ENCODE peak calls at places on chromosomes 7 and 10, in four cellular contexts. J, D, W and C are unnamed samples.

GRCh38 chr10:30456262-30456661 is 22.3 kb downstream of the MAP3K8 start:
- DNase-seq in J (no peak), D (no peak), W (no peak), C (peak; percentile 65)

GRCh38 chr7:33982425-33982786 is 77.1 kb downstream of the BMPER start:
- DNase-seq in J (no peak), W (no peak), D (no peak), C (no peak)

GRCh38 chr10:17387861-17388503 is 66.4 kb downstream of the ST8SIA6 start:
- DNase-seq in D (peak; percentile 31), J (no peak), W (no peak), C (no peak)

GRCh38 chr10:42553064-42553407 is 85.3 kb downstream of the ZNF33B start:
- DNase-seq in D (no peak), J (no peak), W (peak; percentile 12), C (no peak)

GRCh38 chr7:2870471-2870941 is 26.4 kb upstream of the GNA12 start:
- DNase-seq in J (peak; percentile 57), W (no peak), D (no peak), C (no peak)

GRCh38 chr10:118166951-118167350 is 120.2 kb upstream of the RAB11FIP2 start:
- DNase-seq in D (no peak), W (no peak), J (no peak), C (no peak)

GRCh38 chr7:138166681-138167080 is 90.4 kb downstream of the AKR1D1 start:
- DNase-seq in J (no peak), D (no peak), W (no peak), C (no peak)

GRCh38 chr7:144787127-144787526 is 48.7 kb downstream of the TPK1 start:
- DNase-seq in W (no peak), D (no peak), J (no peak), C (no peak)

GRCh38 chr10:58104419-58104818 is 163.3 kb downstream of the IPMK start:
- DNase-seq in W (no peak), D (no peak), J (no peak), C (no peak)

GRCh38 chr7:1678070-1678543 is 8.0 kb downstream of the ELFN1 start:
- DNase-seq in W (no peak), D (no peak), J (no peak), C (no peak)

GRCh38 chr10:13001041-13001886 is at the start of gene CCDC3:
- DNase-seq in W (peak; percentile 80), D (no peak), J (peak; percentile 61), C (no peak)

GRCh38 chr10:74118794-74119193 is 31.8 kb downstream of the AP3M1 start:
- DNase-seq in J (no peak), W (no peak), D (no peak), C (no peak)

GRCh38 chr10:124145109-124145860 is 51.9 kb upstream of the CHST15 start:
- DNase-seq in D (no peak), J (no peak), W (no peak), C (no peak)

GRCh38 chr7:131110294-131111080 is 217.2 kb upstream of the MKLN1 start:
- DNase-seq in D (no peak), J (no peak), W (no peak), C (no peak)

DNA sequence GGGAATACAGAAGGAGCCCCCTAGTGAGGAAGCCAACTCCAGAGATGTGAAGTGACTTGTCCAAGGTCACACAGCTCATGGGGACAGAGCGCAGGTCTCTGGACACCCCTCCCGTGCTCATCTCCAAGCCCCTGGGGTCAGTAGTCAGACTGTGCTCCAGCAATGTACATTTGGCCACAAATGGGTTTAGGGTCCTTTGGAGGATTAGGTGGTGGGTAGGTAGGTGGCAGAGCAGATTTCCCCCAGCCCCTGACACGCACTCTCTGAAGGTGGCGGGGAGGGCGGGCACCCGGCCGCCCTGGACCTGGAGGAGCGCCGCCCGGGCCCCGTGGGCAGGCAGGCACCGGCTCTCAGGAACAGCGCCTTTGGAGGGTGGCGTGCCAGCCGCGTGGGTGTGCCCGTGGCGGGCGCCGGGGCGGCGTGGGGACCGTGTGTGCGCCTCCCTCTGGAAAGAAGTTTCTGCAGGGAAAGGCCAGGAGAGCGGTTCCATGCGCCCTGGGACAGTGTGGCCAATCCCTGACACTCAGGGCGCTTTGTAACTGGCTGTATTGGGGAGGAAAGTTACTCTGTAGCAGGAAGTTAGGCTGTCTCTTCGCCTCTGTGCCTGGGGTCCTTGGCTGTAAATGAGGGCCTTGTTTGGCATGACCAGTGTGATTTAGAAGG is 1.0 kb downstream of the WIPF3 start:
- DNase-seq in W (peak; percentile 16), J (peak; percentile 44), D (peak; percentile 15), C (no peak)
- TF ChIP-seq TCF7 in W (no peak), J (no peak), D (no peak), C (no peak)

DNA sequence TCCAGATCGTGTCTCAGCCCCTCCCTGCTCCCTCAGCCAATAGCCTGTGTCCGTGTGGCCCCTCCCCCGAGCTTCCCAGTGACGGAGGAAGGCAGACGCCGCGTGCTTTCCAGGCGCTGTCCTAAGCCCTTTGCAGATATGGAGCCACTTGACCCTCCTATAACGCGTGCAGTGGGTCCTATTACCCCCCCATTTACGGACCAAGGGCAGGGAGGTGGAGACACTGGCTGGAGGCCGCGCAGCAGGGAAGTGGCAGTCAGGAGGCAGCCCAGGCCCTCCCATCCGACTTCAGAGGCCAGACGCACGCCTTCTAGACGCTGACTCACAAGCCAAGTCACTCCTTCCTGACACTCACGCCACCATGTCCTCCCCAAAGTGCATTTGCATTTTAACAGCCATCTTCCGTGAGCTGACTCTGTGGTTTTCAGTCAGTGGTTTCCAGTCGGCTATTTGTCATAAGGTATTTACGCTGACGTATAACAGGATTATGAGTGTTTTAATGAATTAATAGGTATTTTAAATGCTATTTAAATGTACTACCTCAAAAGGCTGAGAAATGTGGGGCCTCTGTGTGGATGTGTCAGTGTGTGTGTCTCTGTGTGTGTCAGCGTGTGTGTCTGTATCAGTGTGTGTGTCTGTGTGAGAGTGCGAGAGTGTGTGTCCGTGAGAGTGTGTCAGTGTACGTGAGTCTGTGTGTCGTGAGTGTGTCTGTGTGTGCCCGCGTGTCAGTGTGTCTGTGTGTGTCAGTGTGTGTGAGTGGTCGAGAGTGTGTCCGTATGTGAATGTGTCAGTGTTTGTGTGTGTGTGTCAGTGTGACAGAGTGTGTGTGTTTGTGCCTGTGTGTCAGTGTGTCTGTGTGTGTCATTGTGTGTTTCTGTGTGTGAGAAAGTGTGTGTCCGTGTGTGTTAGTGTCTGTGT is 92.1 kb upstream of the INSIG1 start:
- DNase-seq in W (peak; percentile 100), J (peak; percentile 55), D (no peak), C (peak; percentile 99)
- TF ChIP-seq TCF7 in W (peak; percentile 83), J (no peak), D (no peak), C (no peak)

DNA sequence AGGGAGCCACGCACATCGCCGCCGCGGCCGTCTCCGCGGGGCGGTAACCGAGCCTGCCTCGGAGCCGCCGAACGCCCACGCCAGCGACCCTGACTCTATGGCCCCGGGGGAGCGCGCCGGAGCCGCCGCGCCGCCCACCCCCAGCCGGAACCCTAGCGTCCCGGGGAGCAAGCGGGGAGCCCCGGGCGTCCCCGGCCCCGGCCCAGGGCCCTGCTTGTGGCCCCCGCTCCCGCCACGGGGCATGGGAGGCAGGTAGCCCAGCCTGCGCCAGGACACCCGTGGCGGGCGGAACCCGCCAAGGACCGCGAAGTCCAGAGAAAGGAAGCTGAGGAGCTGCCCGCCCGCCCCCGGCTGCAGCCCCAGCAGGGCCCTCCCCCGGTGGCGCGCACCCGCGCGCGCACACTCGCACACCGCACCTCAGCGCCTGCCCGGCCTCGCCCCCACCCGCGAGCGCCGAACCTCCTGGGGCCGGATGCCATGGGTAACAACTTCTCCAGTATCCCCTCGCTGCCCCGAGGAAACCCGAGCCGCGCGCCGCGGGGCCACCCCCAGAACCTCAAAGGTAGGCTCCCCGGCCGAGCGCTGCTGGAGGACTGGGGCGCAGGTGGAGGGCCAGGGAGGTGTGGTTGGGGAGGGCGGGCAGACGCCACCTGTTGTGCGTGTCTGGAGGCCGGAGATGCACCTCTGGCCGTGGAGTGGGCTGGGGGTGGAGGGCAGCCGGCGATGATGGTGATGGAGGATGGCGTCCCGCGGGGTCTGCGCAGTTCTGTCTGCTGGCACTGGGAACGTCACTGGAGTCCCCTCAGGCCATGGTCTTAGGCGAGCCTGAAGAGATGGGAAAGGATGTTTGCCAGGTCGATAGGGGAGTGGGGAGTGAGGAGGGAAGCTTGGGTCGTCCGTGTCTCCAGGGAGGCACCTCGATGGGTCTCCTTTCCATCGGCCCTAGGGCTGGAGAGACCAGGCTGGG is 689 bp downstream of the NEURL1 start:
- DNase-seq in J (peak; percentile 50), W (peak; percentile 23), D (no peak), C (no peak)
- TF ChIP-seq TCF7 in J (no peak), W (no peak), D (no peak), C (no peak)

GRCh38 chr7:128454808-128455555 is 696 bp upstream of the HILPDA start:
- DNase-seq in W (peak; percentile 25), D (no peak), J (no peak), C (no peak)
- TF ChIP-seq TCF7 in W (no peak), D (no peak), J (no peak), C (no peak)

GRCh38 chr10:78895469-78895868 is 173.3 kb upstream of the ZMIZ1 start:
- DNase-seq in J (no peak), D (no peak), W (no peak), C (no peak)

GRCh38 chr10:78893217-78893616 is 175.5 kb upstream of the ZMIZ1 start:
- DNase-seq in W (no peak), D (no peak), J (no peak), C (no peak)

GRCh38 chr10:78894089-78894840 is 174.5 kb upstream of the ZMIZ1 start:
- DNase-seq in W (no peak), D (no peak), J (no peak), C (no peak)

GRCh38 chr10:78896169-78896931 is 172.4 kb upstream of the ZMIZ1 start:
- DNase-seq in D (no peak), J (no peak), W (no peak), C (no peak)

GRCh38 chr10:78894841-78895195 is 173.9 kb upstream of the ZMIZ1 start:
- DNase-seq in D (peak; percentile 55), W (no peak), J (no peak), C (no peak)
- TF ChIP-seq TCF7 in D (peak; percentile 42), W (no peak), J (no peak), C (no peak)

DNA sequence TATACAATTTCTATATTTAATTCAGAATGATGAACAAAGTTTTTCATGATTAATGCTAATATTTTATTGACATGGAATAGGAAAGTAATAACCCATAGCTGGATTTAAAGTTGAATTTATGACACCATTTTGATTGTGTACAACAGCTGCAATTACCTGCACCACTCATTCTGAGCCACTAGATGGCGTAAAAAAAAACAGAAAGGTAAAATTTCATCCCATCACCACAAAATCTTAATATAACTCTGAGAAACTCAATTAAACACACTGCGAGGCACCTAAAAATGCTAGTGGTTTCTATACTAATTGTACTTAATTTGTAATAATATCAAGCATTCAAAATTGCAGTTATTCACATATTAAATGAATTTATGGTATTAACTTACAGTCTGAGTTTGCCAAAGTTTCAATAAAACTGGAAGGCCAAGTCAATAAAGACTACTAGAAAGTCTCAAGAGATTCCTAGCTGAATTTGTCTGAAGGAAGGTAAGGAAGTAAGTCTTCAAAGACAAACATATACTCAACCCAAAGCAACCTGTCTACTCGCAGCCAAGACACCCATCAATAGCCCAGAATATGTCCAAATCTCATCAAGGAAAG is 182.5 kb downstream of the SKAP2 start:
- DNase-seq in D (no peak), W (peak; percentile 18), J (no peak), C (no peak)
- TF ChIP-seq TCF7 in D (no peak), W (no peak), J (no peak), C (no peak)

DNA sequence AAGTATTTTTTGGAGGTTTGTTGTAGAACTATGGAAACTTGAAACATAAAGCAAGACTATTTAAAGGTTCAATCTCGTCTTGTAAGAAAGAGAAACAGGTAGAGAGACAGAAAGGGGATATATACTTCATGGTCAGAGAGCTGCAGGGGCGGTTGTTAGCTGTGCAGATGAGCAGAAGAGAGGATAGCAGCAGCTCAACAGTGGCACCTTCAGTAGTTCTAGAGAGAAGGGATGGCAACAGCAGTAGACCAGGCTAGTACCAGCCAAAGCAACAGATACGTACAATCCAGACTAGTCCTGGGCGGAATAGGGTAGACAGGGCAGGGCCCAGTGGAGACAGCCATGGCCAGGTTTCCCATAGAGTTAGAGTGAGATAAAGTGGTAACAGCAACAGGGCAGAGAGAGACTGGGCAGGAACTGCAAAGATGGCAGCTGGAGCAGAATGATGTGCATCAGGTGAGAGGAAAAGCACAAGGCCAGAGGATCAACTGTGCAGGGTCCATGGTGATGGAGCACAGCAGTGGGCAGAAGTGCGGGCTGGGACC is 145.2 kb downstream of the FRMD4A start:
- DNase-seq in D (peak; percentile 84), J (peak; percentile 42), W (peak; percentile 33), C (peak; percentile 86)
- TF ChIP-seq TCF7 in D (no peak), J (no peak), W (no peak), C (peak; percentile 9)